ENCODE peak calls at places on chromosomes 16 and 17, in five cellular contexts. O is stomach, X is suprapubic skin, B is ovary, L is upper lobe of left lung. R is an unnamed sample. For H3K4me1 and H3K36me3, the result is how much of the 10 kb centered on the place peaks cover.

GRCh38 chr16:54140057-54140787 is 146.4 kb downstream of the IRX3 start:
- DNase-seq in B (no peak), O (no peak), L (no peak), X (no peak), R (no peak)

GRCh38 chr17:72373910-72374741 is 253.3 kb downstream of the SOX9 start:
- DNase-seq in O (no peak), L (no peak), B (no peak), X (no peak), R (no peak)

GRCh38 chr16:50320310-50320709 is 48.5 kb downstream of the BRD7 start:
- DNase-seq in L (no peak), O (no peak), X (no peak), B (no peak), R (no peak)

GRCh38 chr17:75238684-75239191 is 22.7 kb downstream of the GGA3 start:
- DNase-seq in O (peak), B (peak), X (no peak), L (peak), R (no peak)

GRCh38 chr16:67399218-67399733 is 6.0 kb upstream of the TPPP3 start:
- DNase-seq in L (peak), X (no peak), B (peak), O (peak), R (no peak)

GRCh38 chr17:38416840-38417209 is 11.4 kb upstream of the ARHGAP23 start:
- DNase-seq in B (no peak), O (no peak), L (peak), X (no peak), R (no peak)

GRCh38 chr16:19135896-19136438 is 22.2 kb downstream of the ITPRIPL2 start:
- DNase-seq in O (peak), B (no peak), L (peak), X (no peak), R (peak)

GRCh38 chr17:13154403-13154802 is 136.6 kb upstream of the ELAC2 start:
- DNase-seq in B (no peak), O (no peak), X (no peak), L (no peak), R (no peak)

GRCh38 chr17:50594931-50595330 is 34.4 kb downstream of the CACNA1G start:
- DNase-seq in X (no peak), O (no peak), L (no peak), B (no peak), R (no peak)

GRCh38 chr17:36722121-36722902 is 120.9 kb downstream of the MRM1 start:
- DNase-seq in L (peak), B (peak), X (no peak), O (peak), R (peak)
- TF ChIP-seq EP300 in L (no peak), B (no peak), X (no peak), O (no peak), R (no peak)

DNA sequence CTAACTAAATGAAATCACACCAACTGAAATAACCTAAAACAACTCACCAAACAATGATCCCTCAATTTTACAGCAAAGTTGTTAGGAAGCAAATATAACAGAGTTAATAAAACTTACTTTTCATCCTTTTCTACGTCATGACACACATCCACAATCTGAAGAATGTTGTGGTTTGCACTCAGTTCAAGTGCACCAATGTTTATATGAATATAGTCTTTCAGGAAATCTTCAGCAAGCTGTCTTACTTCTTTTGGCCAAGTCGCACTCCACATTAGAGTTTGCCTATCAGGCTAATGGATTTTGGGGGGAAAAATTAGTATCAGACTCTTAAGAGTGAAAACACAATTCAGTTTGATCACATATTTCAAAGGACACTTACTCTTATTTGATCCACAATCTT is 3.3 kb downstream of the DDX5 start:
- DNase-seq in O (no peak), X (no peak), B (no peak), L (no peak), R (no peak)
- H3K4me1 ChIP-seq in O (half or more), X (half or more), B (under half), L (half or more), R (half or more)

GRCh38 chr17:2703181-2703580 is 8.4 kb downstream of the CLUH start:
- DNase-seq in O (no peak), L (no peak), X (peak), B (no peak), R (peak)
- H3K36me3 ChIP-seq in O (half or more), L (under half), X (half or more), B (under half), R (under half)

GRCh38 chr16:89095401-89095974 is 1.8 kb downstream of the ACSF3 start:
- DNase-seq in O (no peak), L (no peak), B (no peak), X (no peak), R (no peak)

GRCh38 chr16:89092013-89092412 is 1.6 kb upstream of the ACSF3 start:
- DNase-seq in X (no peak), O (no peak), L (no peak), B (no peak), R (no peak)

GRCh38 chr16:89096042-89096717 is 2.5 kb downstream of the ACSF3 start:
- DNase-seq in X (no peak), L (no peak), O (no peak), B (no peak), R (no peak)

GRCh38 chr16:89094252-89094901 is 725 bp downstream of the ACSF3 start:
- DNase-seq in O (no peak), L (no peak), X (no peak), B (no peak), R (no peak)

DNA sequence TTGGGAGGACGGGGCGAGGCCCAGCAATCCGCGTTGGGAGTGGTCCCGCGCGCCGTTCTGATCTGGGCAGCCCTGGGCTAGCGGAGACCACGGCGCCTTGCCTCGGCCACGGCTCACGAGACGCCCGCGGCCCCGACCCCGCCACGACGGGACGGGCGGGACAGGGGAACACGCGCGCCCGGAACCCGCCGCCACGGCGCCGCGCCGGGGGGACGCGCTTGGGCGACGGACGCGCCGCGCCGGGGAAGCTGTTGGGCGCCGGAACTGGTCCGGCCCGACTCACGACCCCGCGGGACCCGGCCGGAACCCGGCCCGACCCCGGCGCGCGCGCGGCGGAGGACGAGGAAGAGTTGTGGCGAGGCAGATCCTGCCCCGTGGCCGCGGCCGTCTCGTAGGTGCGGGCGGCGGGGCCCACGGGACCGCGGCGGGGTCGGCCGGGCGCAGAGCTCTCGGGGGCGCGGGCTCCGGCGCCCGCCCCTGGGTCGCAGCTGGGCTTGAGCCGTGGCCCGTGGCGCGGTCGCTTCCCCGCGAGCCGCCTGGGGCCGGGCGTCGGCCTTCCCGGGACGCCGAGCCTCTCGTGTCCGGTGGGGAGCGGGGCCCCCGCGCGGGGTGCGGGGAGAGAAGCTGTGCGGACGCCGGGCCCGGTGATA is at the start of gene ACSF3:
- DNase-seq in X (no peak), L (peak), B (peak), O (peak), R (peak)
- TF ChIP-seq EP300 in X (no peak), L (no peak), B (no peak), O (no peak), R (no peak)

GRCh38 chr17:1036845-1037237 is 39.9 kb downstream of the TIMM22 start:
- DNase-seq in O (no peak), L (no peak), B (no peak), X (no peak), R (no peak)
- H3K4me1 ChIP-seq in O (under half), L (under half), B (under half), X (under half), R (under half)

DNA sequence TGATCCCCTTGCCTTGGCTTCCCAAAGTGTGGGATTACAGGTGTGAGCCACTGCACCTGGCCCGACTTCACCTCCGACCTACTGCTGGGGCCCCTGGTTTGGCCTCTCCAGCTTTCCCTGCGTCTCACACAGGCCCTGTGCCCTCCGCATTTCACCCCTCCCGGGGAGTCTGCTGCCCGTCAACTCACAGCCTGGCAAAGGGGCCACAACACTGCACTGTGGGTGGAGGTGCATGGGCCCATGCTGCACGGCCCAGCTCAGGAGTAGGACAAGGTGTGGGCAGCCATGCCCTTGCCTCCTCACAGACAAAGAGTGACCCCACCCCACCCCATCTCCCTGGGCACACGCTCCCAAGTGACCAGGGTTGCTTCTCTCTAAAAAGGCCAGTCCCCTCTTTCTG is 12.6 kb upstream of the TBX2 start:
- DNase-seq in X (no peak), B (no peak), O (no peak), L (no peak), R (no peak)
- H3K36me3 ChIP-seq in X (under half), B (under half), O (under half), L (under half), R (under half)

GRCh38 chr17:64327201-64327930 is 63.3 kb downstream of the PECAM1 start:
- DNase-seq in B (peak), X (no peak), O (no peak), L (no peak), R (no peak)

GRCh38 chr17:64326030-64326419 is 63.0 kb upstream of the TEX2 start:
- DNase-seq in X (no peak), L (no peak), O (no peak), B (no peak), R (no peak)

GRCh38 chr17:64320613-64321553 is 57.8 kb upstream of the TEX2 start:
- DNase-seq in B (peak), O (peak), X (no peak), L (peak), R (peak)

GRCh38 chr17:64326420-64327054 is 63.5 kb upstream of the TEX2 start:
- DNase-seq in B (peak), O (peak), L (peak), X (peak), R (peak)

DNA sequence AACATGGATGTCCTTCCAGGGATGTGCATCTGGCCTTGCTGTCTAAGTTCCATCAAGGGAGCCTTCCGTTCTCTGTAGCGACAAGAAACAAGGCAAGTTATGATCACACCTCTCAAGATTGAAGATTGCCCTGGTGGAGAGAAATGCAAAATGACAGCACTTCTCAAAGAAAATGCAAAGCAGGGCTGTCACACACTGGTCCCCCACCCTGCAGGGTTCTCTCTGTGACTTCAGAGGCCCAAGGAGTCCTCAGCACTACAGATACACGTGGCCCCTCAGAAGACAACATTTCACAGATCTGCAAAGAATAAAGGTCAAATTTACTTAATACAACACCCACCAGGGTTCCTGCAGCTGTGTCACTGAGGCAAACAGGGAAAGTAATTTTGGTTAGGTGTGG is 60.7 kb upstream of the TEX2 start:
- DNase-seq in B (no peak), X (no peak), O (no peak), L (no peak), R (no peak)
- TF ChIP-seq EP300 in B (no peak), X (no peak), O (no peak), L (no peak), R (no peak)

DNA sequence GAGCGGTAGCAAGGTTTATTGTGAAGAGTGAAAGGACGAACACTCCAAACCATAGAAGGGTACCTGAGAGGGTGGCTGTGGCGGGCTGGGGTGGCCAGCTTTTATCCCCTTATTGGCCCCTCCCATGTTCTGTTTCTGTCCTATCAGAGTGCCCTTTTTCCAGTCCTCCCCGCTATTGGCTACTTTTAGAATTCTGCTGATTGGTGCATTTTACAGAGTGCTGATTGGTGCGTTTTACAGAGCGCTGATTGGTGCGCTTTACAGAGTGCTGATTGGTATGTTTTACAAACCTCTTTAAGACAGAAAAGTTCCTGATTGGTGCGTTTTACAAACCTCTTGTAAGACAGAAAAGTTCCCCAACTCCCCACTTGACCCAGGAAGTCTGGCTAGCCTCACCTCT is 12.5 kb downstream of the GSG1L2 start:
- DNase-seq in O (no peak), L (no peak), B (no peak), X (no peak), R (no peak)
- H3K4me1 ChIP-seq in O (under half), L (under half), B (under half), X (under half), R (under half)

R was measured in sigmoid colon.